ENCODE peak calls at places on chromosome 18, in ten cellular contexts. One of them, this sample, is unnamed.

GRCh38 chr18:46481048-46481846 is 175.8 kb downstream of the LOXHD1 start:
- DNase-seq in PC-3: peak; percentile 44
- DNase-seq in IMR-90: peak; percentile 52
- DNase-seq in CD4-positive, alpha-beta T cell: peak; percentile 38
- DNase-seq in aorta: no peak
- DNase-seq in fibroblast of lung: peak; percentile 39
- DNase-seq in transverse colon: peak; percentile 44
- DNase-seq in esophagus squamous epithelium: no peak
- DNase-seq in pancreas: peak; percentile 45
- DNase-seq in heart left ventricle: peak; percentile 26
- DNase-seq in this sample: peak; percentile 47

GRCh38 chr18:32439802-32440201 is 30.9 kb downstream of the GAREM1 start:
- DNase-seq in PC-3: peak; percentile 2
- DNase-seq in IMR-90: no peak
- DNase-seq in CD4-positive, alpha-beta T cell: no peak
- DNase-seq in aorta: no peak
- DNase-seq in fibroblast of lung: no peak
- DNase-seq in transverse colon: no peak
- DNase-seq in esophagus squamous epithelium: no peak
- DNase-seq in pancreas: no peak
- DNase-seq in heart left ventricle: no peak
- DNase-seq in this sample: no peak

GRCh38 chr18:60534539-60534938 is 162.0 kb upstream of the MC4R start:
- DNase-seq in PC-3: peak; percentile 68
- DNase-seq in IMR-90: peak; percentile 24
- DNase-seq in CD4-positive, alpha-beta T cell: no peak
- DNase-seq in aorta: no peak
- DNase-seq in fibroblast of lung: peak; percentile 79
- DNase-seq in transverse colon: no peak
- DNase-seq in esophagus squamous epithelium: no peak
- DNase-seq in pancreas: no peak
- DNase-seq in heart left ventricle: no peak
- DNase-seq in this sample: no peak

GRCh38 chr18:36131692-36132483 is 2.2 kb downstream of the ELP2 start:
- DNase-seq in PC-3: no peak
- DNase-seq in IMR-90: no peak
- DNase-seq in CD4-positive, alpha-beta T cell: no peak
- DNase-seq in aorta: no peak
- DNase-seq in fibroblast of lung: no peak
- DNase-seq in transverse colon: no peak
- DNase-seq in esophagus squamous epithelium: no peak
- DNase-seq in pancreas: no peak
- DNase-seq in heart left ventricle: no peak
- DNase-seq in this sample: no peak

GRCh38 chr18:3207565-3207964 is 12.2 kb downstream of the MYOM1 start:
- DNase-seq in PC-3: peak; percentile 80
- DNase-seq in IMR-90: peak; percentile 20
- DNase-seq in CD4-positive, alpha-beta T cell: no peak
- DNase-seq in aorta: no peak
- DNase-seq in fibroblast of lung: no peak
- DNase-seq in transverse colon: no peak
- DNase-seq in esophagus squamous epithelium: no peak
- DNase-seq in pancreas: no peak
- DNase-seq in heart left ventricle: no peak
- DNase-seq in this sample: no peak

GRCh38 chr18:62338446-62339105 is 13.5 kb downstream of the TNFRSF11A start:
- DNase-seq in PC-3: no peak
- DNase-seq in IMR-90: no peak
- DNase-seq in CD4-positive, alpha-beta T cell: no peak
- DNase-seq in aorta: no peak
- DNase-seq in fibroblast of lung: no peak
- DNase-seq in transverse colon: no peak
- DNase-seq in esophagus squamous epithelium: no peak
- DNase-seq in pancreas: no peak
- DNase-seq in heart left ventricle: no peak
- DNase-seq in this sample: no peak

GRCh38 chr18:44729631-44730101 is 49.0 kb downstream of the SETBP1 start:
- DNase-seq in PC-3: no peak
- DNase-seq in IMR-90: peak; percentile 79
- DNase-seq in CD4-positive, alpha-beta T cell: no peak
- DNase-seq in aorta: no peak
- DNase-seq in fibroblast of lung: peak; percentile 84
- DNase-seq in transverse colon: no peak
- DNase-seq in esophagus squamous epithelium: no peak
- DNase-seq in pancreas: no peak
- DNase-seq in heart left ventricle: no peak
- DNase-seq in this sample: peak; percentile 97

GRCh38 chr18:54776282-54776977 is 51.8 kb upstream of the RAB27B start:
- DNase-seq in PC-3: peak; percentile 97
- DNase-seq in IMR-90: peak; percentile 99
- DNase-seq in CD4-positive, alpha-beta T cell: no peak
- DNase-seq in aorta: no peak
- DNase-seq in fibroblast of lung: peak; percentile 99
- DNase-seq in transverse colon: no peak
- DNase-seq in esophagus squamous epithelium: no peak
- DNase-seq in pancreas: no peak
- DNase-seq in heart left ventricle: no peak
- DNase-seq in this sample: peak; percentile 99

GRCh38 chr18:12372406-12372805 is 4.6 kb downstream of the AFG3L2 start:
- DNase-seq in PC-3: no peak
- DNase-seq in IMR-90: no peak
- DNase-seq in CD4-positive, alpha-beta T cell: no peak
- DNase-seq in aorta: no peak
- DNase-seq in fibroblast of lung: no peak
- DNase-seq in transverse colon: no peak
- DNase-seq in esophagus squamous epithelium: no peak
- DNase-seq in pancreas: no peak
- DNase-seq in heart left ventricle: no peak
- DNase-seq in this sample: no peak

GRCh38 chr18:80129672-80130367 is 20.8 kb downstream of the ADNP2 start:
- DNase-seq in PC-3: no peak
- DNase-seq in IMR-90: no peak
- DNase-seq in CD4-positive, alpha-beta T cell: no peak
- DNase-seq in aorta: no peak
- DNase-seq in fibroblast of lung: no peak
- DNase-seq in transverse colon: no peak
- DNase-seq in esophagus squamous epithelium: no peak
- DNase-seq in pancreas: no peak
- DNase-seq in heart left ventricle: no peak
- DNase-seq in this sample: no peak

GRCh38 chr18:48808476-48808875 is 142.3 kb downstream of the SMAD7 start:
- DNase-seq in PC-3: no peak
- DNase-seq in IMR-90: no peak
- DNase-seq in CD4-positive, alpha-beta T cell: no peak
- DNase-seq in aorta: no peak
- DNase-seq in fibroblast of lung: no peak
- DNase-seq in transverse colon: no peak
- DNase-seq in esophagus squamous epithelium: no peak
- DNase-seq in pancreas: no peak
- DNase-seq in heart left ventricle: no peak
- DNase-seq in this sample: no peak

GRCh38 chr18:32177530-32177929 is 12.3 kb upstream of the MEP1B start:
- DNase-seq in PC-3: no peak
- DNase-seq in IMR-90: no peak
- DNase-seq in CD4-positive, alpha-beta T cell: no peak
- DNase-seq in aorta: no peak
- DNase-seq in fibroblast of lung: no peak
- DNase-seq in transverse colon: no peak
- DNase-seq in esophagus squamous epithelium: no peak
- DNase-seq in pancreas: no peak
- DNase-seq in heart left ventricle: no peak
- DNase-seq in this sample: no peak

GRCh38 chr18:7021994-7022840 is 95.4 kb downstream of the LAMA1 start:
- DNase-seq in PC-3: peak; percentile 92
- DNase-seq in IMR-90: peak; percentile 43
- DNase-seq in CD4-positive, alpha-beta T cell: no peak
- DNase-seq in aorta: no peak
- DNase-seq in fibroblast of lung: peak; percentile 12
- DNase-seq in transverse colon: peak; percentile 66
- DNase-seq in esophagus squamous epithelium: no peak
- DNase-seq in pancreas: peak; percentile 84
- DNase-seq in heart left ventricle: no peak
- DNase-seq in this sample: peak; percentile 14

GRCh38 chr18:48452863-48453323 is 43.7 kb upstream of the ZBTB7C start:
- DNase-seq in PC-3: no peak
- DNase-seq in IMR-90: peak; percentile 13
- DNase-seq in CD4-positive, alpha-beta T cell: no peak
- DNase-seq in aorta: peak; percentile 79
- DNase-seq in fibroblast of lung: peak; percentile 55
- DNase-seq in transverse colon: no peak
- DNase-seq in esophagus squamous epithelium: no peak
- DNase-seq in pancreas: no peak
- DNase-seq in heart left ventricle: peak; percentile 33
- DNase-seq in this sample: no peak

GRCh38 chr18:35110037-35110436 is 68.8 kb downstream of the MAPRE2 start:
- DNase-seq in PC-3: no peak
- DNase-seq in IMR-90: no peak
- DNase-seq in CD4-positive, alpha-beta T cell: no peak
- DNase-seq in aorta: no peak
- DNase-seq in fibroblast of lung: no peak
- DNase-seq in transverse colon: no peak
- DNase-seq in esophagus squamous epithelium: no peak
- DNase-seq in pancreas: no peak
- DNase-seq in heart left ventricle: no peak
- DNase-seq in this sample: no peak

GRCh38 chr18:35110554-35111058 is 69.4 kb downstream of the MAPRE2 start:
- DNase-seq in PC-3: no peak
- DNase-seq in IMR-90: peak; percentile 26
- DNase-seq in CD4-positive, alpha-beta T cell: no peak
- DNase-seq in aorta: no peak
- DNase-seq in fibroblast of lung: peak; percentile 81
- DNase-seq in transverse colon: no peak
- DNase-seq in esophagus squamous epithelium: no peak
- DNase-seq in pancreas: no peak
- DNase-seq in heart left ventricle: no peak
- DNase-seq in this sample: no peak

GRCh38 chr18:35114305-35114704 is 73.1 kb downstream of the MAPRE2 start:
- DNase-seq in PC-3: no peak
- DNase-seq in IMR-90: no peak
- DNase-seq in CD4-positive, alpha-beta T cell: no peak
- DNase-seq in aorta: no peak
- DNase-seq in fibroblast of lung: no peak
- DNase-seq in transverse colon: no peak
- DNase-seq in esophagus squamous epithelium: no peak
- DNase-seq in pancreas: no peak
- DNase-seq in heart left ventricle: no peak
- DNase-seq in this sample: no peak

GRCh38 chr18:35112696-35113095 is 71.5 kb downstream of the MAPRE2 start:
- DNase-seq in PC-3: no peak
- DNase-seq in IMR-90: no peak
- DNase-seq in CD4-positive, alpha-beta T cell: no peak
- DNase-seq in aorta: no peak
- DNase-seq in fibroblast of lung: no peak
- DNase-seq in transverse colon: no peak
- DNase-seq in esophagus squamous epithelium: no peak
- DNase-seq in pancreas: no peak
- DNase-seq in heart left ventricle: no peak
- DNase-seq in this sample: no peak

GRCh38 chr18:35111086-35111485 is 69.9 kb downstream of the MAPRE2 start:
- DNase-seq in PC-3: no peak
- DNase-seq in IMR-90: no peak
- DNase-seq in CD4-positive, alpha-beta T cell: no peak
- DNase-seq in aorta: no peak
- DNase-seq in fibroblast of lung: no peak
- DNase-seq in transverse colon: no peak
- DNase-seq in esophagus squamous epithelium: no peak
- DNase-seq in pancreas: no peak
- DNase-seq in heart left ventricle: no peak
- DNase-seq in this sample: no peak
- H3K27ac ChIP-seq in PC-3: no peak overlapping the region
- H3K27ac ChIP-seq in IMR-90: no peak overlapping the region
- H3K27ac ChIP-seq in CD4-positive, alpha-beta T cell: no peak overlapping the region
- H3K27ac ChIP-seq in aorta: no peak overlapping the region
- H3K27ac ChIP-seq in fibroblast of lung: no peak overlapping the region
- H3K27ac ChIP-seq in transverse colon: no peak overlapping the region
- H3K27ac ChIP-seq in esophagus squamous epithelium: no peak overlapping the region
- H3K27ac ChIP-seq in pancreas: no peak overlapping the region
- H3K27ac ChIP-seq in heart left ventricle: peak overlapping the region; percentile 21
- H3K27ac ChIP-seq in this sample: no peak overlapping the region

DNA sequence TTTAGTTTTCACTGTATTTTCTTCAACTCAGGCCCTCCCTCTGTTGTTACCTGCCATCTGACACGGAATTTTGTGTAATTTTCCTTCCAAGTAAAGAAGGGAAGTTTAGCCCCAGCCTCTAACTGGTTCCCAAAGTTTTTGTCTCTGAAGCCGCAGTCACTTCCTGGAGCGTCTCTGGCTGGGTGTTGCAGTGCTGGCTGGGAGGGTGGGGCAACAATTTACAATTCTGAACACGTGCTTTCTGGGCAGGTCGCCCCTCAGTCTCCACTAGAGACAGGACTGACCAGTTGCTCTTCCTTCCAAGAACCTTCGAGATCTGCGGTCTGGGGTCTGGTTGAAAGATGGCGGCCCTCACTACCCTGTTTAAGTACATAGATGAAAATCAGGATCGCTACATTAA is 3.5 kb downstream of the CNDP2 start:
- DNase-seq in PC-3: peak; percentile 50
- DNase-seq in IMR-90: no peak
- DNase-seq in CD4-positive, alpha-beta T cell: no peak
- DNase-seq in aorta: no peak
- DNase-seq in fibroblast of lung: peak; percentile 76
- DNase-seq in transverse colon: peak; percentile 84
- DNase-seq in esophagus squamous epithelium: peak; percentile 27
- DNase-seq in pancreas: peak; percentile 62
- DNase-seq in heart left ventricle: peak; percentile 89
- DNase-seq in this sample: peak; percentile 47
- H3K27ac ChIP-seq in PC-3: peak overlapping the region; percentile 21
- H3K27ac ChIP-seq in IMR-90: no peak overlapping the region
- H3K27ac ChIP-seq in CD4-positive, alpha-beta T cell: peak overlapping the region; percentile 86
- H3K27ac ChIP-seq in aorta: no peak overlapping the region
- H3K27ac ChIP-seq in fibroblast of lung: peak overlapping the region; percentile 54
- H3K27ac ChIP-seq in transverse colon: peak overlapping the region; percentile 77
- H3K27ac ChIP-seq in esophagus squamous epithelium: peak overlapping the region; percentile 89
- H3K27ac ChIP-seq in pancreas: peak overlapping the region; percentile 90
- H3K27ac ChIP-seq in heart left ventricle: peak overlapping the region; percentile 83
- H3K27ac ChIP-seq in this sample: peak overlapping the region; percentile 79

GRCh38 chr18:31042391-31043181 is at the start of gene DSC3:
- DNase-seq in PC-3: peak; percentile 61
- DNase-seq in IMR-90: no peak
- DNase-seq in CD4-positive, alpha-beta T cell: no peak
- DNase-seq in aorta: peak; percentile 75
- DNase-seq in fibroblast of lung: peak; percentile 34
- DNase-seq in transverse colon: peak; percentile 23
- DNase-seq in esophagus squamous epithelium: no peak
- DNase-seq in pancreas: peak; percentile 12
- DNase-seq in heart left ventricle: no peak
- DNase-seq in this sample: peak; percentile 47
- H3K27ac ChIP-seq in PC-3: peak within 1 kb of the TSS; percentile 63
- H3K27ac ChIP-seq in IMR-90: no peak within 1 kb of the TSS
- H3K27ac ChIP-seq in CD4-positive, alpha-beta T cell: no peak within 1 kb of the TSS
- H3K27ac ChIP-seq in aorta: no peak within 1 kb of the TSS
- H3K27ac ChIP-seq in fibroblast of lung: no peak within 1 kb of the TSS
- H3K27ac ChIP-seq in transverse colon: no peak within 1 kb of the TSS
- H3K27ac ChIP-seq in esophagus squamous epithelium: peak within 1 kb of the TSS; percentile 90
- H3K27ac ChIP-seq in pancreas: no peak within 1 kb of the TSS
- H3K27ac ChIP-seq in heart left ventricle: no peak within 1 kb of the TSS
- H3K27ac ChIP-seq in this sample: peak within 1 kb of the TSS; percentile 95

DNA sequence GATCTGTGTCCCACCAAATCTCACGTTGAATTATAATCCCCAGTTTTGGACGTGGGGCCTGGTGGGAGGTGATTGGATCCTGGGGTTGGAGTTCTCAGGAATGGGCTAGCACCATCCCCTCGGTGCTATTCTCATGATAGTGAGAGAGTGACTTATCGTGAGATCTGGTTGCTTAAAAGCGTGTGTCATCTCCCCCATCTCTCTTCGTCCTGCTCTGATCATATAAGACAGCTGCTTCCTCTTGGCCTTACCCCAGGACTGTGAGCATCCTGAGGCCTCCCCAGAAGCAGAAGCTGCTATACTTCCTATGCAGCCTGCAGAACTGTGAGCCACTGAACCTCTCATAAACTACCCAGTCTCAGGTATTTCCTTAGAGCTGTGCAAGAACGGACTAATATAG is 163.7 kb upstream of the NDUFV2 start:
- DNase-seq in PC-3: no peak
- DNase-seq in IMR-90: peak; percentile 43
- DNase-seq in CD4-positive, alpha-beta T cell: no peak
- DNase-seq in aorta: no peak
- DNase-seq in fibroblast of lung: no peak
- DNase-seq in transverse colon: no peak
- DNase-seq in esophagus squamous epithelium: no peak
- DNase-seq in pancreas: no peak
- DNase-seq in heart left ventricle: no peak
- DNase-seq in this sample: no peak
- H3K27ac ChIP-seq in PC-3: no peak overlapping the region
- H3K27ac ChIP-seq in IMR-90: no peak overlapping the region
- H3K27ac ChIP-seq in CD4-positive, alpha-beta T cell: no peak overlapping the region
- H3K27ac ChIP-seq in aorta: no peak overlapping the region
- H3K27ac ChIP-seq in fibroblast of lung: no peak overlapping the region
- H3K27ac ChIP-seq in transverse colon: no peak overlapping the region
- H3K27ac ChIP-seq in esophagus squamous epithelium: no peak overlapping the region
- H3K27ac ChIP-seq in pancreas: no peak overlapping the region
- H3K27ac ChIP-seq in heart left ventricle: no peak overlapping the region
- H3K27ac ChIP-seq in this sample: no peak overlapping the region